ENCODE peak calls at places on chromosomes 12 and 14, in ten cellular contexts. One of them, this sample, is unnamed.

GRCh38 chr12:1099158-1099557 is 108.1 kb downstream of the ERC1 start:
- DNase-seq in psoas muscle: no peak
- DNase-seq in nephron progenitor cell: no peak
- DNase-seq in fibroblast of the aortic adventitia: no peak
- DNase-seq in OCI-LY7: no peak
- DNase-seq in cardiac muscle cell: no peak
- DNase-seq in ascending aorta: no peak
- DNase-seq in AG09319: no peak
- DNase-seq in activated CD8-positive, alpha-beta T cell treated with anti-CD3 and anti-CD28 coated beads for 36 hours: peak; percentile 58
- DNase-seq in foreskin fibroblast: no peak
- DNase-seq in this sample: no peak

GRCh38 chr12:34347367-34347766 is 325.1 kb downstream of the ALG10 start:
- DNase-seq in ascending aorta: no peak
- DNase-seq in foreskin fibroblast: no peak
- DNase-seq in psoas muscle: no peak
- DNase-seq in OCI-LY7: no peak
- DNase-seq in fibroblast of the aortic adventitia: no peak
- DNase-seq in activated CD8-positive, alpha-beta T cell treated with anti-CD3 and anti-CD28 coated beads for 36 hours: no peak
- DNase-seq in nephron progenitor cell: no peak
- DNase-seq in cardiac muscle cell: no peak
- DNase-seq in AG09319: no peak
- DNase-seq in this sample: no peak

GRCh38 chr12:121925361-121925725 is 7.0 kb downstream of the CFAP251 start:
- DNase-seq in activated CD8-positive, alpha-beta T cell treated with anti-CD3 and anti-CD28 coated beads for 36 hours: no peak
- DNase-seq in fibroblast of the aortic adventitia: peak; percentile 64
- DNase-seq in OCI-LY7: no peak
- DNase-seq in nephron progenitor cell: no peak
- DNase-seq in cardiac muscle cell: no peak
- DNase-seq in AG09319: no peak
- DNase-seq in ascending aorta: no peak
- DNase-seq in psoas muscle: no peak
- DNase-seq in foreskin fibroblast: peak; percentile 89
- DNase-seq in this sample: no peak

GRCh38 chr12:6266431-6267006 is 44.0 kb upstream of the PLEKHG6 start:
- DNase-seq in OCI-LY7: no peak
- DNase-seq in AG09319: no peak
- DNase-seq in psoas muscle: no peak
- DNase-seq in foreskin fibroblast: no peak
- DNase-seq in activated CD8-positive, alpha-beta T cell treated with anti-CD3 and anti-CD28 coated beads for 36 hours: no peak
- DNase-seq in ascending aorta: no peak
- DNase-seq in fibroblast of the aortic adventitia: no peak
- DNase-seq in nephron progenitor cell: no peak
- DNase-seq in cardiac muscle cell: no peak
- DNase-seq in this sample: no peak

GRCh38 chr12:2075558-2076195 is 22.9 kb downstream of the CACNA1C start:
- DNase-seq in AG09319: no peak
- DNase-seq in fibroblast of the aortic adventitia: no peak
- DNase-seq in activated CD8-positive, alpha-beta T cell treated with anti-CD3 and anti-CD28 coated beads for 36 hours: no peak
- DNase-seq in cardiac muscle cell: peak; percentile 72
- DNase-seq in foreskin fibroblast: no peak
- DNase-seq in psoas muscle: no peak
- DNase-seq in OCI-LY7: no peak
- DNase-seq in ascending aorta: peak; percentile 88
- DNase-seq in nephron progenitor cell: no peak
- DNase-seq in this sample: no peak

GRCh38 chr14:37202812-37203211 is 5.1 kb downstream of the MIPOL1 start:
- DNase-seq in OCI-LY7: no peak
- DNase-seq in ascending aorta: no peak
- DNase-seq in AG09319: no peak
- DNase-seq in foreskin fibroblast: no peak
- DNase-seq in cardiac muscle cell: no peak
- DNase-seq in fibroblast of the aortic adventitia: no peak
- DNase-seq in psoas muscle: no peak
- DNase-seq in nephron progenitor cell: no peak
- DNase-seq in activated CD8-positive, alpha-beta T cell treated with anti-CD3 and anti-CD28 coated beads for 36 hours: no peak
- DNase-seq in this sample: no peak

GRCh38 chr14:70642313-70643235 is 858 bp downstream of the TTC9 start:
- DNase-seq in foreskin fibroblast: no peak
- DNase-seq in activated CD8-positive, alpha-beta T cell treated with anti-CD3 and anti-CD28 coated beads for 36 hours: peak; percentile 50
- DNase-seq in ascending aorta: no peak
- DNase-seq in OCI-LY7: peak; percentile 79
- DNase-seq in fibroblast of the aortic adventitia: no peak
- DNase-seq in cardiac muscle cell: no peak
- DNase-seq in AG09319: no peak
- DNase-seq in nephron progenitor cell: peak; percentile 42
- DNase-seq in psoas muscle: no peak
- DNase-seq in this sample: peak; percentile 26

GRCh38 chr12:11801643-11802042 is 152.2 kb downstream of the ETV6 start:
- DNase-seq in ascending aorta: no peak
- DNase-seq in activated CD8-positive, alpha-beta T cell treated with anti-CD3 and anti-CD28 coated beads for 36 hours: no peak
- DNase-seq in OCI-LY7: no peak
- DNase-seq in psoas muscle: no peak
- DNase-seq in AG09319: no peak
- DNase-seq in nephron progenitor cell: no peak
- DNase-seq in cardiac muscle cell: no peak
- DNase-seq in fibroblast of the aortic adventitia: no peak
- DNase-seq in foreskin fibroblast: no peak
- DNase-seq in this sample: no peak

GRCh38 chr12:124493809-124494750 is 73.3 kb downstream of the NCOR2 start:
- DNase-seq in fibroblast of the aortic adventitia: no peak
- DNase-seq in ascending aorta: no peak
- DNase-seq in activated CD8-positive, alpha-beta T cell treated with anti-CD3 and anti-CD28 coated beads for 36 hours: peak; percentile 93
- DNase-seq in psoas muscle: peak; percentile 49
- DNase-seq in OCI-LY7: peak; percentile 23
- DNase-seq in cardiac muscle cell: no peak
- DNase-seq in nephron progenitor cell: no peak
- DNase-seq in foreskin fibroblast: no peak
- DNase-seq in AG09319: no peak
- DNase-seq in this sample: no peak

GRCh38 chr12:90020006-90020405 is 311.4 kb upstream of the ATP2B1 start:
- DNase-seq in ascending aorta: no peak
- DNase-seq in OCI-LY7: no peak
- DNase-seq in nephron progenitor cell: no peak
- DNase-seq in cardiac muscle cell: no peak
- DNase-seq in activated CD8-positive, alpha-beta T cell treated with anti-CD3 and anti-CD28 coated beads for 36 hours: no peak
- DNase-seq in psoas muscle: no peak
- DNase-seq in AG09319: no peak
- DNase-seq in fibroblast of the aortic adventitia: no peak
- DNase-seq in foreskin fibroblast: no peak
- DNase-seq in this sample: no peak

GRCh38 chr12:46916796-46917419 is 91.1 kb upstream of the SLC38A4 start:
- DNase-seq in psoas muscle: no peak
- DNase-seq in OCI-LY7: no peak
- DNase-seq in nephron progenitor cell: no peak
- DNase-seq in AG09319: no peak
- DNase-seq in foreskin fibroblast: no peak
- DNase-seq in activated CD8-positive, alpha-beta T cell treated with anti-CD3 and anti-CD28 coated beads for 36 hours: no peak
- DNase-seq in ascending aorta: no peak
- DNase-seq in fibroblast of the aortic adventitia: peak; percentile 89
- DNase-seq in cardiac muscle cell: no peak
- DNase-seq in this sample: no peak

GRCh38 chr12:28851781-28852180 is 297.3 kb upstream of the FAR2 start:
- DNase-seq in psoas muscle: no peak
- DNase-seq in AG09319: no peak
- DNase-seq in foreskin fibroblast: no peak
- DNase-seq in activated CD8-positive, alpha-beta T cell treated with anti-CD3 and anti-CD28 coated beads for 36 hours: no peak
- DNase-seq in fibroblast of the aortic adventitia: no peak
- DNase-seq in nephron progenitor cell: no peak
- DNase-seq in ascending aorta: no peak
- DNase-seq in cardiac muscle cell: no peak
- DNase-seq in OCI-LY7: no peak
- DNase-seq in this sample: no peak

GRCh38 chr12:47768323-47768811 is 4.7 kb upstream of the SLC48A1 start:
- DNase-seq in AG09319: no peak
- DNase-seq in cardiac muscle cell: no peak
- DNase-seq in psoas muscle: no peak
- DNase-seq in fibroblast of the aortic adventitia: no peak
- DNase-seq in OCI-LY7: no peak
- DNase-seq in foreskin fibroblast: no peak
- DNase-seq in nephron progenitor cell: no peak
- DNase-seq in ascending aorta: no peak
- DNase-seq in activated CD8-positive, alpha-beta T cell treated with anti-CD3 and anti-CD28 coated beads for 36 hours: no peak
- DNase-seq in this sample: no peak

DNA sequence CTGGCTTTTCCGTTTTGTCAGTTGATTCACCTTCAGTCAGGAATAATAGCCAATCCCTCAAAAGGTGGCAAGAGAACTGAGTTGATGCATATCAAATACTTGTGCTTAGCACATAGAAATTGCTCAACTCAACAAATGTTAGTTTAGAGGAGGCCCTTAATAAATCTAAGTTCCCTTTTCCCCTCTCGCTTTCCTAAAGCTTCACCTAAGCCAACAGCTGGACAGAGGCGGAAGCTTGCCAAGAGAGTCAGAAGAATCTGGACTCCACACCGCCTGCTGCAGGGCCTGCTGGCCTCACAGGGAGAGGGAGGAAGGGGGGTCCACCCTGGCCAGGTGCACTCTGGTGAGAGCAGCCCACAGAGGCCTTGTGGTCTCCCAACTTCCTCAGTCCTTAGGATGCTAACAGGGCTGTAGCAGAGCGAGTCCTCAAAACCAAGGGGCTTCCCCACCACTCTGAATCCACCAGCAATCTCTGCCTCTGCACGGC is 213.1 kb downstream of the CHST11 start:
- DNase-seq in foreskin fibroblast: no peak
- DNase-seq in cardiac muscle cell: no peak
- DNase-seq in AG09319: no peak
- DNase-seq in ascending aorta: no peak
- DNase-seq in activated CD8-positive, alpha-beta T cell treated with anti-CD3 and anti-CD28 coated beads for 36 hours: peak; percentile 71
- DNase-seq in fibroblast of the aortic adventitia: peak; percentile 67
- DNase-seq in psoas muscle: peak; percentile 68
- DNase-seq in nephron progenitor cell: no peak
- DNase-seq in OCI-LY7: peak; percentile 54
- DNase-seq in this sample: no peak
- TF ChIP-seq CTCF in foreskin fibroblast: no peak
- TF ChIP-seq CTCF in cardiac muscle cell: no peak
- TF ChIP-seq CTCF in AG09319: no peak
- TF ChIP-seq CTCF in ascending aorta: no peak
- TF ChIP-seq CTCF in activated CD8-positive, alpha-beta T cell treated with anti-CD3 and anti-CD28 coated beads for 36 hours: no peak
- TF ChIP-seq CTCF in fibroblast of the aortic adventitia: no peak
- TF ChIP-seq CTCF in psoas muscle: no peak
- TF ChIP-seq CTCF in nephron progenitor cell: no peak
- TF ChIP-seq CTCF in OCI-LY7: no peak
- TF ChIP-seq CTCF in this sample: no peak

GRCh38 chr14:58270628-58271027 is 26.0 kb downstream of the PSMA3 start:
- DNase-seq in psoas muscle: no peak
- DNase-seq in AG09319: no peak
- DNase-seq in OCI-LY7: no peak
- DNase-seq in fibroblast of the aortic adventitia: no peak
- DNase-seq in activated CD8-positive, alpha-beta T cell treated with anti-CD3 and anti-CD28 coated beads for 36 hours: no peak
- DNase-seq in ascending aorta: no peak
- DNase-seq in cardiac muscle cell: no peak
- DNase-seq in foreskin fibroblast: no peak
- DNase-seq in nephron progenitor cell: no peak
- DNase-seq in this sample: no peak

GRCh38 chr14:58275527-58276190 is 22.7 kb upstream of the ARID4A start:
- DNase-seq in AG09319: no peak
- DNase-seq in foreskin fibroblast: no peak
- DNase-seq in psoas muscle: no peak
- DNase-seq in OCI-LY7: no peak
- DNase-seq in activated CD8-positive, alpha-beta T cell treated with anti-CD3 and anti-CD28 coated beads for 36 hours: no peak
- DNase-seq in cardiac muscle cell: no peak
- DNase-seq in ascending aorta: no peak
- DNase-seq in nephron progenitor cell: no peak
- DNase-seq in fibroblast of the aortic adventitia: no peak
- DNase-seq in this sample: no peak

GRCh38 chr14:58276208-58276607 is 22.1 kb upstream of the ARID4A start:
- DNase-seq in foreskin fibroblast: no peak
- DNase-seq in cardiac muscle cell: no peak
- DNase-seq in fibroblast of the aortic adventitia: no peak
- DNase-seq in OCI-LY7: no peak
- DNase-seq in activated CD8-positive, alpha-beta T cell treated with anti-CD3 and anti-CD28 coated beads for 36 hours: no peak
- DNase-seq in ascending aorta: no peak
- DNase-seq in psoas muscle: no peak
- DNase-seq in nephron progenitor cell: no peak
- DNase-seq in AG09319: no peak
- DNase-seq in this sample: no peak

GRCh38 chr14:58278177-58278576 is 20.2 kb upstream of the ARID4A start:
- DNase-seq in OCI-LY7: no peak
- DNase-seq in nephron progenitor cell: no peak
- DNase-seq in psoas muscle: no peak
- DNase-seq in fibroblast of the aortic adventitia: no peak
- DNase-seq in activated CD8-positive, alpha-beta T cell treated with anti-CD3 and anti-CD28 coated beads for 36 hours: no peak
- DNase-seq in AG09319: no peak
- DNase-seq in cardiac muscle cell: no peak
- DNase-seq in foreskin fibroblast: no peak
- DNase-seq in ascending aorta: no peak
- DNase-seq in this sample: no peak

GRCh38 chr14:58272589-58273372 is 25.6 kb upstream of the ARID4A start:
- DNase-seq in ascending aorta: no peak
- DNase-seq in psoas muscle: no peak
- DNase-seq in fibroblast of the aortic adventitia: peak; percentile 48
- DNase-seq in OCI-LY7: peak; percentile 13
- DNase-seq in nephron progenitor cell: no peak
- DNase-seq in activated CD8-positive, alpha-beta T cell treated with anti-CD3 and anti-CD28 coated beads for 36 hours: no peak
- DNase-seq in AG09319: peak; percentile 5
- DNase-seq in cardiac muscle cell: no peak
- DNase-seq in foreskin fibroblast: no peak
- DNase-seq in this sample: no peak
- TF ChIP-seq CTCF in ascending aorta: no peak
- TF ChIP-seq CTCF in psoas muscle: peak; percentile 13
- TF ChIP-seq CTCF in fibroblast of the aortic adventitia: peak; percentile 18
- TF ChIP-seq CTCF in OCI-LY7: peak; percentile 33
- TF ChIP-seq CTCF in nephron progenitor cell: no peak
- TF ChIP-seq CTCF in activated CD8-positive, alpha-beta T cell treated with anti-CD3 and anti-CD28 coated beads for 36 hours: no peak
- TF ChIP-seq CTCF in AG09319: no peak
- TF ChIP-seq CTCF in cardiac muscle cell: no peak
- TF ChIP-seq CTCF in foreskin fibroblast: no peak
- TF ChIP-seq CTCF in this sample: peak; percentile 26

GRCh38 chr14:97036096-97036852 is 239.1 kb downstream of the VRK1 start:
- DNase-seq in fibroblast of the aortic adventitia: no peak
- DNase-seq in nephron progenitor cell: no peak
- DNase-seq in cardiac muscle cell: no peak
- DNase-seq in psoas muscle: no peak
- DNase-seq in OCI-LY7: no peak
- DNase-seq in AG09319: no peak
- DNase-seq in activated CD8-positive, alpha-beta T cell treated with anti-CD3 and anti-CD28 coated beads for 36 hours: no peak
- DNase-seq in ascending aorta: no peak
- DNase-seq in foreskin fibroblast: no peak
- DNase-seq in this sample: no peak
- TF ChIP-seq CTCF in fibroblast of the aortic adventitia: no peak
- TF ChIP-seq CTCF in nephron progenitor cell: no peak
- TF ChIP-seq CTCF in cardiac muscle cell: no peak
- TF ChIP-seq CTCF in psoas muscle: no peak
- TF ChIP-seq CTCF in OCI-LY7: no peak
- TF ChIP-seq CTCF in AG09319: no peak
- TF ChIP-seq CTCF in activated CD8-positive, alpha-beta T cell treated with anti-CD3 and anti-CD28 coated beads for 36 hours: no peak
- TF ChIP-seq CTCF in ascending aorta: no peak
- TF ChIP-seq CTCF in foreskin fibroblast: no peak
- TF ChIP-seq CTCF in this sample: no peak

GRCh38 chr14:95174184-95174804 is 17.0 kb upstream of the DICER1 start:
- DNase-seq in OCI-LY7: no peak
- DNase-seq in psoas muscle: no peak
- DNase-seq in fibroblast of the aortic adventitia: peak; percentile 22
- DNase-seq in nephron progenitor cell: no peak
- DNase-seq in AG09319: no peak
- DNase-seq in activated CD8-positive, alpha-beta T cell treated with anti-CD3 and anti-CD28 coated beads for 36 hours: no peak
- DNase-seq in cardiac muscle cell: no peak
- DNase-seq in ascending aorta: no peak
- DNase-seq in foreskin fibroblast: no peak
- DNase-seq in this sample: no peak
- TF ChIP-seq CTCF in OCI-LY7: peak; percentile 59
- TF ChIP-seq CTCF in psoas muscle: no peak
- TF ChIP-seq CTCF in fibroblast of the aortic adventitia: no peak
- TF ChIP-seq CTCF in nephron progenitor cell: no peak
- TF ChIP-seq CTCF in AG09319: no peak
- TF ChIP-seq CTCF in activated CD8-positive, alpha-beta T cell treated with anti-CD3 and anti-CD28 coated beads for 36 hours: no peak
- TF ChIP-seq CTCF in cardiac muscle cell: peak; percentile 34
- TF ChIP-seq CTCF in ascending aorta: no peak
- TF ChIP-seq CTCF in foreskin fibroblast: no peak
- TF ChIP-seq CTCF in this sample: no peak

GRCh38 chr14:74645735-74646134 is 33.7 kb upstream of the LTBP2 start:
- DNase-seq in activated CD8-positive, alpha-beta T cell treated with anti-CD3 and anti-CD28 coated beads for 36 hours: no peak
- DNase-seq in AG09319: no peak
- DNase-seq in foreskin fibroblast: no peak
- DNase-seq in psoas muscle: no peak
- DNase-seq in fibroblast of the aortic adventitia: peak; percentile 31
- DNase-seq in OCI-LY7: no peak
- DNase-seq in cardiac muscle cell: no peak
- DNase-seq in ascending aorta: no peak
- DNase-seq in nephron progenitor cell: no peak
- DNase-seq in this sample: no peak
- TF ChIP-seq CTCF in activated CD8-positive, alpha-beta T cell treated with anti-CD3 and anti-CD28 coated beads for 36 hours: no peak
- TF ChIP-seq CTCF in AG09319: no peak
- TF ChIP-seq CTCF in foreskin fibroblast: no peak
- TF ChIP-seq CTCF in psoas muscle: no peak
- TF ChIP-seq CTCF in fibroblast of the aortic adventitia: no peak
- TF ChIP-seq CTCF in OCI-LY7: no peak
- TF ChIP-seq CTCF in cardiac muscle cell: no peak
- TF ChIP-seq CTCF in ascending aorta: no peak
- TF ChIP-seq CTCF in nephron progenitor cell: no peak
- TF ChIP-seq CTCF in this sample: no peak

This sample was measured in progenitor cell of endocrine pancreas.